ENCODE peak calls at places on chromosomes 3 and 15, in five cellular contexts. T is cardiac fibroblast, W is endodermal cell, A is endothelial cell of umbilical vein, Z is fibroblast of lung. N is an unnamed sample.

GRCh38 chr15:35624881-35625280 is 78.9 kb upstream of the DPH6 start:
- DNase-seq in T (peak), W (no peak), A (no peak), Z (peak), N (peak)

GRCh38 chr3:14898929-14899328 is 48.5 kb upstream of the NR2C2 start:
- DNase-seq in T (no peak), W (peak), A (no peak), Z (no peak), N (no peak)

GRCh38 chr15:38696120-38696727 is 131.6 kb upstream of the RASGRP1 start:
- DNase-seq in T (peak), W (no peak), A (no peak), Z (no peak), N (peak)

GRCh38 chr15:91776104-91776503 is 77.4 kb upstream of the SLCO3A1 start:
- DNase-seq in T (no peak), W (no peak), A (no peak), Z (no peak), N (no peak)

GRCh38 chr3:182490601-182491485 is 302.5 kb upstream of the ATP11B start:
- DNase-seq in T (peak), W (no peak), A (peak), Z (peak), N (no peak)

GRCh38 chr15:83030021-83030420 is 18.6 kb upstream of the C15orf40 start:
- DNase-seq in T (peak), W (no peak), A (no peak), Z (peak), N (no peak)

GRCh38 chr3:101814835-101815234 is 34.5 kb upstream of the NFKBIZ start:
- DNase-seq in T (no peak), W (no peak), A (no peak), Z (no peak), N (no peak)

GRCh38 chr15:31343831-31344230 is 17.2 kb downstream of the KLF13 start:
- DNase-seq in T (no peak), W (no peak), A (no peak), Z (no peak), N (no peak)

GRCh38 chr3:188978772-188979171 is 193.0 kb upstream of the TPRG1 start:
- DNase-seq in T (peak), W (no peak), A (no peak), Z (peak), N (peak)

GRCh38 chr3:136258199-136258598 is 8.1 kb downstream of the PCCB start:
- DNase-seq in T (no peak), W (no peak), A (no peak), Z (no peak), N (no peak)

GRCh38 chr3:136261826-136262225 is 11.7 kb downstream of the PCCB start:
- DNase-seq in T (no peak), W (no peak), A (no peak), Z (no peak), N (no peak)

GRCh38 chr3:136266468-136266867 is 16.3 kb downstream of the PCCB start:
- DNase-seq in T (peak), W (no peak), A (no peak), Z (peak), N (peak)

GRCh38 chr3:136263251-136263650 is 13.1 kb downstream of the PCCB start:
- DNase-seq in T (no peak), W (no peak), A (no peak), Z (no peak), N (no peak)

GRCh38 chr3:136262559-136262958 is 12.4 kb downstream of the PCCB start:
- DNase-seq in T (no peak), W (no peak), A (no peak), Z (no peak), N (no peak)
- H3K4me3 ChIP-seq in T (no peak), W (no peak), A (no peak), Z (no peak), N (no peak)

GRCh38 chr3:29683306-29683993 is 402.6 kb downstream of the RBMS3 start:
- DNase-seq in T (peak), W (no peak), A (peak), Z (peak), N (peak)
- H3K4me3 ChIP-seq in T (no peak), W (peak), A (no peak), Z (no peak), N (no peak)

DNA sequence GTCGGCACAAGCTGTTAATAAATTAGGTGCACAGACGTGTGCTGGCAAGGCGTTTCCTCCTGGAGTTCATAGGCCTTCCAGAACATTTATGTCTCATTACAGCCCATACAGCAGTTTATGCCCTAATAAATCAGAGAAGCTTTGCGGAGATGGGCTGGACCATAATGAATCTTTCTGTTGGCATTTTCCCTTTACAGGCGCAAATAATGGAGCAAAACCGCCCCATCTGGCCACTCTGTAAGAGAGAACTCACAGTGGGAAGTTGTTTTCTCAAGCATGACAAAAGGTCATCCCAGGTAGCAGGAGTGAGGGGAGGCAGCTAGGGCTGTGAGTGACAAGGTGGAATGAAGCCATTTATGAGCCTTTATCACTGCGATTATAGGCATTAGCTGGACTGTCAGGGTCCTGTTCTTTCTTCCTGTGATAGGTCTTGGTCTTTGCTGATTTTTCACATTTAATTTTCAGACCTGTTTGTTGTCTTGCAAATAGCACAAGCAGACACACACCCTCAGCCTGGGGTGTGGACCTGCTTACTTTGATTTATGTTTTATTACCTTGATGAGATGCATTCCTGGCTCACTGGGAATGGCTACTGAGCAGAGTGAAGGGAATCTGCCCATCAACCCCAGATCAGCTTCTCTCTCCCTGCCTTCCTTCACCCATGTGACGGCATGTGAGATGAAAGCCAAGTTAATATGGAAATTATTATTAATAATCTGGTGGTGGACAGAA is 257.4 kb downstream of the LRTM1 start:
- DNase-seq in T (no peak), W (peak), A (no peak), Z (no peak), N (no peak)
- H3K4me3 ChIP-seq in T (no peak), W (no peak), A (no peak), Z (no peak), N (no peak)

GRCh38 chr3:157823050-157823449 is 283.2 kb downstream of the SHOX2 start:
- DNase-seq in T (no peak), W (no peak), A (no peak), Z (no peak), N (no peak)

GRCh38 chr3:157819415-157819814 is 286.8 kb downstream of the SHOX2 start:
- DNase-seq in T (no peak), W (no peak), A (no peak), Z (no peak), N (no peak)

GRCh38 chr3:157824281-157824680 is 281.9 kb downstream of the SHOX2 start:
- DNase-seq in T (no peak), W (no peak), A (no peak), Z (no peak), N (no peak)

GRCh38 chr3:157816296-157816695 is 289.9 kb downstream of the SHOX2 start:
- DNase-seq in T (no peak), W (no peak), A (no peak), Z (no peak), N (no peak)

GRCh38 chr3:157819826-157820517 is 286.2 kb downstream of the SHOX2 start:
- DNase-seq in T (no peak), W (no peak), A (no peak), Z (no peak), N (no peak)
- H3K4me3 ChIP-seq in T (no peak), W (no peak), A (no peak), Z (no peak), N (no peak)

GRCh38 chr3:13281657-13282527 is 138.2 kb downstream of the NUP210 start:
- DNase-seq in T (no peak), W (peak), A (no peak), Z (no peak), N (no peak)
- H3K4me3 ChIP-seq in T (no peak), W (peak), A (no peak), Z (no peak), N (no peak)

GRCh38 chr3:9500108-9501050 is 53.2 kb downstream of the LHFPL4 start:
- DNase-seq in T (peak), W (peak), A (peak), Z (peak), N (peak)
- H3K4me3 ChIP-seq in T (no peak), W (peak), A (no peak), Z (no peak), N (no peak)

GRCh38 chr15:76163429-76164020 is 103.7 kb downstream of the TMEM266 start:
- DNase-seq in T (peak), W (no peak), A (no peak), Z (peak), N (peak)

GRCh38 chr15:76168237-76168984 is 108.6 kb downstream of the TMEM266 start:
- DNase-seq in T (no peak), W (no peak), A (no peak), Z (no peak), N (peak)

GRCh38 chr15:76164602-76165001 is 104.8 kb downstream of the TMEM266 start:
- DNase-seq in T (no peak), W (no peak), A (no peak), Z (no peak), N (no peak)

GRCh38 chr15:76162784-76163428 is 103.1 kb downstream of the TMEM266 start:
- DNase-seq in T (no peak), W (no peak), A (no peak), Z (no peak), N (no peak)

GRCh38 chr15:76165951-76166350 is 106.2 kb downstream of the TMEM266 start:
- DNase-seq in T (no peak), W (no peak), A (no peak), Z (no peak), N (no peak)
- H3K4me3 ChIP-seq in T (no peak), W (no peak), A (no peak), Z (no peak), N (no peak)

DNA sequence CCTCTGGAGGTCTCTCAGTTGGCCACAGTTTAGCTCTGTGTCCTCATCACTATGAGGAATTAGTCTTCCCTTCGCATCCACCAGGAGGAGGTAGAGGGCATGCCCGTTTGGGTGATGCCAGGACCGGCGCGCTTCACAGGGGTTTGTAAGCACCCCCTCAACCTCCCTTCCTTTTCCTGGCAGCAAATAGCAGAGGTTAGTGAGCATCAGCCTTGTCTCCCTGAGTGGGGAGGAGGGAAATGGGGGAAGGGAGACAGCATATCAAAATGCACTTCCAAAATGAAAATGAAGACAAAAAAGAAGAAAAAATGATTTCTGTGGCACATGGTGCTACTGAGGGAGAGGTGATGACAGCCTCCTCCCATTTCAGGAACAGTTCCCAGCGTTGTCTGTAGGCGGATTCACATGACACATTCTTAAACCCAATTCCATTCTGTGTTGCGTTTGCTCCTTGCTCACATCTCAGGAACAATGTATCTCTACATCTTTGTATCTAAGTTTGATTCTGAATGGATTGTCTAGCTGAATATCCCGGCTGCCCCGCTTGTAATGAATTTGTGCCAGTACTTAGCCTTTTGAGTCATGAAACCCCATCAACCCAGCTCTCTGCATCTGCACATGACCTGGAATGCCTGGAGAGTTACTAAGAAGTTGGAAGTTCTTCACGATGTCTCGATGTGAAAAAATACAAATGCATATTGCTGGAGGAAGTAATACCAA is 45.1 kb downstream of the TYRO3 start:
- DNase-seq in T (peak), W (peak), A (peak), Z (peak), N (peak)
- H3K4me3 ChIP-seq in T (peak), W (no peak), A (no peak), Z (peak), N (peak)

DNA sequence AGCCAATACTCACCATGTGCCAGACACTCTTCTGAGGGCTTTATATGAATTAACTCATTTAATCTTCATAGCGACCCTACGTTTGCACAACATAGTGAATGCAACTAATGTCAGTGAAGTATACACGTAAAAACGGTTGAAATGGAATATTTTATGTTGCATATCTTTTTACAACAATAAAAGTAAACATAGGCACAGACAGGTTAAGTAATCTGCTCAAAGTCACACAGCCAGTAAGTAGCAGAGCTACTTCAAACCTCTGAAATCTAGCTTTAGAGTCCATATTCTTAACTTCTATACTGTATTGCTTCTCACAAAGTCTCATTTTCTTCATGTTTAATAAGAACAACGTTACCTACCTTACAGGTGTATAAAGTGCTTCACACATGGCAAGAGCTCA is 1.6 kb downstream of the SEC11A start:
- DNase-seq in T (no peak), W (no peak), A (no peak), Z (no peak), N (no peak)
- H3K4me3 ChIP-seq in T (peak), W (peak), A (no peak), Z (peak), N (peak)

N was measured in foreskin fibroblast.